ENCODE peak calls at places on chromosomes 11 and 22, in four cellular contexts. One of them, this sample, is unnamed. For H3K27me3, the result is how much of the 10 kb centered on the place peaks cover.

GRCh38 chr11:77322506-77322905 is 21.0 kb upstream of the GDPD4 start:
- DNase-seq in pancreas: no peak
- DNase-seq in CD4-positive, alpha-beta memory T cell: no peak
- DNase-seq in body of pancreas: peak
- DNase-seq in this sample: no peak

GRCh38 chr11:131043251-131043650 is 127.0 kb upstream of the SNX19 start:
- DNase-seq in pancreas: no peak
- DNase-seq in CD4-positive, alpha-beta memory T cell: no peak
- DNase-seq in body of pancreas: no peak
- DNase-seq in this sample: no peak

GRCh38 chr22:29071261-29072045 is 1.4 kb upstream of the KREMEN1 start:
- DNase-seq in pancreas: peak
- DNase-seq in CD4-positive, alpha-beta memory T cell: no peak
- DNase-seq in body of pancreas: peak
- DNase-seq in this sample: no peak

GRCh38 chr22:10961043-10961860 is 4566.7 kb upstream of the OR11H1 start:
- DNase-seq in pancreas: peak
- DNase-seq in CD4-positive, alpha-beta memory T cell: no peak
- DNase-seq in body of pancreas: no peak
- DNase-seq in this sample: no peak

GRCh38 chr11:64868904-64869570 is 9.4 kb downstream of the EHD1 start:
- DNase-seq in pancreas: peak
- DNase-seq in CD4-positive, alpha-beta memory T cell: no peak
- DNase-seq in body of pancreas: no peak
- DNase-seq in this sample: no peak

GRCh38 chr11:45079075-45079444 is 67.4 kb upstream of the PRDM11 start:
- DNase-seq in pancreas: no peak
- DNase-seq in CD4-positive, alpha-beta memory T cell: no peak
- DNase-seq in body of pancreas: no peak
- DNase-seq in this sample: peak

GRCh38 chr22:24144056-24144455 is 37.2 kb upstream of the SUSD2 start:
- DNase-seq in pancreas: no peak
- DNase-seq in CD4-positive, alpha-beta memory T cell: no peak
- DNase-seq in body of pancreas: no peak
- DNase-seq in this sample: no peak

GRCh38 chr11:77580712-77581337 is 8.9 kb upstream of the AQP11 start:
- DNase-seq in pancreas: no peak
- DNase-seq in CD4-positive, alpha-beta memory T cell: no peak
- DNase-seq in body of pancreas: no peak
- DNase-seq in this sample: no peak

DNA sequence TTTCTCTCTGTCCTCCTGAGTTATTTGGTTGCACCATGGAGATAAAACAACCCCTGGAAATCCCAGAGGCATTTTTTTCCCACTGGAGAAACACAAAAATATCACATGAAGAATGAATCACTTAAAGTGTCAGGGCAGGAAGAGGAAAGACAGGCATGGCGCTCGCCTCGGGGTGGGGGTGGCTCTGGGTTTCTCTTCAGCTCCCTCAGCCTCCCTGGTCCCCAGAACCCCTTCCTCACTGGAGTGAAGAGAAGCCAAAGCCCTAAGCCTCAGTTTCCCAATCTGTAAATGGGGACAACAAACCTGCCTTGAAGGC is 938 bp downstream of the SHISAL1 start:
- DNase-seq in pancreas: peak
- DNase-seq in CD4-positive, alpha-beta memory T cell: no peak
- DNase-seq in body of pancreas: no peak
- DNase-seq in this sample: no peak
- H3K27ac ChIP-seq in pancreas: no peak
- H3K27ac ChIP-seq in CD4-positive, alpha-beta memory T cell: no peak
- H3K27ac ChIP-seq in body of pancreas: no peak
- H3K27ac ChIP-seq in this sample: no peak

DNA sequence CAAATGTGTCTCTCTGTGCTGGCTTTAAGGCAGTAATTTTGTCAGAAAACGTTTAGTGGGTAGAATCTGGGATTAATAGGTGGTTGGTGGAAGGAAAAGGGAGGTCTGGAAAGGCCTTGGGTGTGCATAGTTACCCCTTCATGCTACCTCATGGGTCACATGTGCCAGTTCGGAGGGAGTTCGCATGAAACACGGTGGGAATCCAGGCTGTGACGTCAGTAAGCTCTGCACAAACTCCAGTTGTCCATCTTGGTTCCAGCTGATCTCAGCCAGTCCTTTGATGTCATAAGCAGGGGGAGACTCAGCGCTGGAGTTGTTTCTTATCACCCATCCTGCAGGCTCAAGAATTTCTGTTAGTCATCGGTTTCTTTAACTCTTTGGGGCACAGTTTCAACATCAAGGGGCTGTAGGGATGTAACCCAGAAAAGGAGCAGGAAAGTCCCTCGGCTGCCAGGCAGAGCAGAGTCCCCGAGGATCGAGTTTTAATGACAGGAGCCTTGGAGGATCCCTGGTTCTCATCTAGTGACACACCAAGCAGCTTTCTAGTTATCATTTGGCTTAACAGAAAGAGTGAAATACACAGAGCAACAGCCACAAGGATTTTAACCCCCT is 28.9 kb downstream of the MOV10L1 start:
- DNase-seq in pancreas: no peak
- DNase-seq in CD4-positive, alpha-beta memory T cell: no peak
- DNase-seq in body of pancreas: peak
- DNase-seq in this sample: no peak
- H3K27me3 ChIP-seq in pancreas: under half
- H3K27me3 ChIP-seq in CD4-positive, alpha-beta memory T cell: under half
- H3K27me3 ChIP-seq in body of pancreas: under half
- H3K27me3 ChIP-seq in this sample: under half

GRCh38 chr11:36508743-36509142 is 1.3 kb downstream of the TRAF6 start:
- DNase-seq in pancreas: no peak
- DNase-seq in CD4-positive, alpha-beta memory T cell: no peak
- DNase-seq in body of pancreas: no peak
- DNase-seq in this sample: no peak

GRCh38 chr11:36509694-36510566 is at the start of gene TRAF6:
- DNase-seq in pancreas: peak
- DNase-seq in CD4-positive, alpha-beta memory T cell: peak
- DNase-seq in body of pancreas: peak
- DNase-seq in this sample: peak

GRCh38 chr11:36509265-36509664 is 807 bp downstream of the TRAF6 start:
- DNase-seq in pancreas: no peak
- DNase-seq in CD4-positive, alpha-beta memory T cell: peak
- DNase-seq in body of pancreas: no peak
- DNase-seq in this sample: peak

GRCh38 chr11:36510567-36511020 is 522 bp upstream of the TRAF6 start:
- DNase-seq in pancreas: no peak
- DNase-seq in CD4-positive, alpha-beta memory T cell: no peak
- DNase-seq in body of pancreas: no peak
- DNase-seq in this sample: no peak

DNA sequence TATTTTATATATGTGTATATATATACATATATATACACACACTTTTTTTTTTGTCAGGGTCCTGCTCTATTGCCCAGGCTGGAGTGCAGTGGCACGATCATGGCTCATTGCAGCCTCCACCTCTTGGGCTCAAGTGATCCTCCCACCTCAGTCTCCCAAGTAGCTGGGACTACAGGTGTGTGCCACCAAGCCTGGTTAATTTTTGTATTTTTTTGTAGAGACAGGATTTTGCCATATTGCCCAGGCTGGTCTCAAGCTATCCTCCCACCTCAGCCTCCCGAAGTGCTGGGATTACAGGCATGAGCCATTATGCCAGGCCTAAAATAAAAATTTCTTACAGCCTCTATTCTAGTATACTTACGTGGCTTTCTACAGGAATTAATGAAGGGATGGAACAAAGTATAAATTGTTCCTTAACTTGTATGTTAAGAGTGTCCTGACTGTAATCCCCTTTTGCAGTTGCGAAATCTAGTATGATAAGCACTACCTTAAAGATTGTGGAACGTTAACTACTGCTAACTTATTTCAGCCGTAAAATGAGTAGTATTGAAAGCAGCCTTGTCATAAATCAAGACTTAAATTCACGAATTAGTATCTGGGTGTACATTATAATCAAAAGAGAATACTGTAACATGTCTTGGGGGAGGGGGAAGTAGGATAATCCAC is 2.1 kb downstream of the TRAF6 start:
- DNase-seq in pancreas: no peak
- DNase-seq in CD4-positive, alpha-beta memory T cell: no peak
- DNase-seq in body of pancreas: no peak
- DNase-seq in this sample: no peak
- H3K4me3 ChIP-seq in pancreas: peak
- H3K4me3 ChIP-seq in CD4-positive, alpha-beta memory T cell: no peak
- H3K4me3 ChIP-seq in body of pancreas: no peak
- H3K4me3 ChIP-seq in this sample: no peak

GRCh38 chr11:1728931-1729691 is 21.3 kb downstream of the IFITM10 start:
- DNase-seq in pancreas: no peak
- DNase-seq in CD4-positive, alpha-beta memory T cell: no peak
- DNase-seq in body of pancreas: no peak
- DNase-seq in this sample: no peak
- H3K27ac ChIP-seq in pancreas: no peak
- H3K27ac ChIP-seq in CD4-positive, alpha-beta memory T cell: no peak
- H3K27ac ChIP-seq in body of pancreas: no peak
- H3K27ac ChIP-seq in this sample: no peak

GRCh38 chr22:37353839-37354238 is 71.5 kb downstream of the CYTH4 start:
- DNase-seq in pancreas: no peak
- DNase-seq in CD4-positive, alpha-beta memory T cell: no peak
- DNase-seq in body of pancreas: no peak
- DNase-seq in this sample: no peak
- H3K27me3 ChIP-seq in pancreas: under half
- H3K27me3 ChIP-seq in CD4-positive, alpha-beta memory T cell: under half
- H3K27me3 ChIP-seq in body of pancreas: under half
- H3K27me3 ChIP-seq in this sample: under half

GRCh38 chr22:23143119-23143518 is 1.3 kb upstream of the RSPH14 start:
- DNase-seq in pancreas: no peak
- DNase-seq in CD4-positive, alpha-beta memory T cell: no peak
- DNase-seq in body of pancreas: no peak
- DNase-seq in this sample: no peak

GRCh38 chr22:23144432-23144831 is 845 bp upstream of the RAB36 start:
- DNase-seq in pancreas: no peak
- DNase-seq in CD4-positive, alpha-beta memory T cell: no peak
- DNase-seq in body of pancreas: no peak
- DNase-seq in this sample: no peak

GRCh38 chr22:23140385-23140784 is 1.4 kb downstream of the RSPH14 start:
- DNase-seq in pancreas: no peak
- DNase-seq in CD4-positive, alpha-beta memory T cell: no peak
- DNase-seq in body of pancreas: no peak
- DNase-seq in this sample: no peak

GRCh38 chr22:23144926-23145906 is at the start of gene RAB36:
- DNase-seq in pancreas: peak
- DNase-seq in CD4-positive, alpha-beta memory T cell: peak
- DNase-seq in body of pancreas: peak
- DNase-seq in this sample: peak

DNA sequence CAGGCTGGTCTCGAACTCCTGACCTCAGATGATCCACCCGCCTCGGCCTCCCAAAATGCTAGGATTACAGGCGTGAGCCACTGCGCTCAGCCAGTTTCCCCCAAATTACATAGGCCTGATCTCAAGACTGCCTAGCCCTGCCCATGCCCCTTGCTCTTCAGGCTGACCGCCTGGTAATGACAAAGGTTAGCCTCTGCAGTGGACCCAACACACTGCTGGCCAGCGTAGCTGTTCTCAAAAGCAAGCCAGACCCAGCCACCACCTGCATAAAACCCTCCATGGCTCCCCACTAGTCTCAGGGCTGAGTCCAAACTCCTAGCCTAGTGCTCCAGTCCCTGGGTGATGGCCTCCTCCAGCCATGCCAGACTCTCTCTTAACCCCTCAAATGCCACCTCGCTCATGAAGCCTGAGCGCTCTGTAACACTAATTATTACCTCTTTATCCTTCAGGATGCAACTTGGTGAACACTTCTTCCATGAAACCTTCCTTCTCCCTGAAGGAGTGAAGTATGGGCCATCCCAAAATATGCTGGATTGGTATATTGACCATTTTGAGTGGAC is 836 bp upstream of the RSPH14 start:
- DNase-seq in pancreas: no peak
- DNase-seq in CD4-positive, alpha-beta memory T cell: no peak
- DNase-seq in body of pancreas: no peak
- DNase-seq in this sample: no peak
- H3K4me3 ChIP-seq in pancreas: peak
- H3K4me3 ChIP-seq in CD4-positive, alpha-beta memory T cell: peak
- H3K4me3 ChIP-seq in body of pancreas: no peak
- H3K4me3 ChIP-seq in this sample: peak

DNA sequence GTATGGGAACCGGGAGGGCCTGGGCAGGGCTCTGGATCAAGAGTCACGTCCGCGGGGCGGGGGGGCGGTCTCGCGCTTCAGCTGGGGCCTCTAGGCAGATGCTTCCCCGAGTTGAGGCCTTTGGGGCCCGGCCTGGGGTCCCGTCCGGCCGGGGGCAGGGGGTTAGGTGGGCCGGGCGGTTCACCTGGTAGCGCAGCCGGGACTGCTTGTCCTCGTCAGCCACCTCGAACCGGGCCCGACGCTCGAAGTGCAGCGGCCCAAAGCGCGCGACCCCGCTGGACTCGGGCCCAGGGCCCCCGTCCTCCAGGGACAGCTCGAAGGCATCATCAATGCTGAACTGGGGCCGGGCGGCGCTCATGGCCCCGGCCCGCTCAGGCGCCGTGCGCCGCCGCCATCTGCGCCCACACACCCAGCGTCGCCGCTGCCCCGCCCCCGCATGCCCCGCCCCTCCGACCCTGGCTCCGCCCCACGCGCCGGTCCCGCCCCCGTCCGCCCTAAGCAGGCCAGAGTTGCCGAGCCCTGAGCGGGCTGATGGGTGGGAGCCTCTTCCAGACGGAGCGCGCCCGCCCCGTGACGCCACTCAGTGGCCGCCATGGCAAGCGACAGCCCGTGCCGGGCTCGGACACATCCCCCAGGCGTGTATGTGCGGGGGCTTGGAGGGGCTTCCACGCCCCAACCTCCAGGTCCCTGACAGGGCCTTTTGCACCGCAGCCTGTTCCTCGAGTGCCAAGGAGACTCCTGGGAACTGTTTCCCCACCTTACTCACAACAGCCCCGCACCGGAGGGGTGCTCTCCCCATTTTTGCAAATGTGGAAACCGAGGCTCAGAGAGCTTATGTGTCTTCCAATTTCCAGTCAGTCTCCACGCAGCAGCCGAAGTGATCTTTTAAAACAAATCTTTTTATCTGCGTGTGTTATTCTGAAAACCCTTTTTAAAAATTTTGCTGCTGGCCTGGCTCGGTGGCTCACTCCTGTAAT is at the start of gene TMEM134:
- DNase-seq in pancreas: peak
- DNase-seq in CD4-positive, alpha-beta memory T cell: peak
- DNase-seq in body of pancreas: peak
- DNase-seq in this sample: peak
- H3K27ac ChIP-seq in pancreas: peak
- H3K27ac ChIP-seq in CD4-positive, alpha-beta memory T cell: peak
- H3K27ac ChIP-seq in body of pancreas: peak
- H3K27ac ChIP-seq in this sample: peak

This sample was measured in WERI-Rb-1.